ENCODE peak calls at places on chromosomes 1 and 21, in seven cellular contexts. K is psoas muscle; W is CD8-positive, alpha-beta T cell; J is heart right ventricle; D is GM23248; H is AG04450; Q is right lobe of liver. E is an unnamed sample.

GRCh38 chr1:50493710-50494109 is 70.5 kb upstream of the DMRTA2 start:
- DNase-seq in K (no peak), W (no peak), J (no peak), D (no peak), H (no peak), Q (no peak), E (no peak)

GRCh38 chr1:68470388-68470970 is 20.7 kb upstream of the RPE65 start:
- DNase-seq in K (no peak), W (no peak), J (no peak), D (peak), H (no peak), Q (no peak), E (no peak)

GRCh38 chr1:66351913-66352312 is 182.0 kb upstream of the SGIP1 start:
- DNase-seq in K (no peak), W (peak), J (no peak), D (peak), H (no peak), Q (no peak), E (no peak)

GRCh38 chr1:49765034-49765433 is 258.7 kb downstream of the AGBL4 start:
- DNase-seq in K (no peak), W (no peak), J (no peak), D (no peak), H (no peak), Q (no peak), E (no peak)

GRCh38 chr1:211135342-211135950 is 1.5 kb upstream of the KCNH1 start:
- DNase-seq in K (no peak), W (no peak), J (no peak), D (peak), H (peak), Q (no peak), E (no peak)

GRCh38 chr21:45542667-45543370 is 579 bp upstream of the SLC19A1 start:
- DNase-seq in K (no peak), W (no peak), J (peak), D (peak), H (no peak), Q (peak), E (peak)

GRCh38 chr1:228744918-228745317 is 9.6 kb downstream of the RHOU start:
- DNase-seq in K (no peak), W (no peak), J (no peak), D (no peak), H (no peak), Q (no peak), E (no peak)

GRCh38 chr1:241355311-241356010 is 1.5 kb downstream of the RGS7 start:
- DNase-seq in K (no peak), W (no peak), J (no peak), D (no peak), H (no peak), Q (no peak), E (no peak)

GRCh38 chr1:169877800-169878491 is 15.8 kb downstream of the SCYL3 start:
- DNase-seq in K (no peak), W (no peak), J (no peak), D (peak), H (no peak), Q (no peak), E (no peak)

GRCh38 chr1:57722285-57722978 is 298.6 kb upstream of the DAB1 start:
- DNase-seq in K (no peak), W (no peak), J (no peak), D (no peak), H (no peak), Q (no peak), E (no peak)

GRCh38 chr1:166165661-166166399 is 971 bp downstream of the FAM78B start:
- DNase-seq in K (no peak), W (no peak), J (no peak), D (peak), H (no peak), Q (peak), E (no peak)

GRCh38 chr1:118429856-118430255 is 244.8 kb upstream of the SPAG17 start:
- DNase-seq in K (no peak), W (no peak), J (no peak), D (no peak), H (no peak), Q (no peak), E (no peak)

GRCh38 chr21:39658066-39658465 is 45.3 kb downstream of the B3GALT5 start:
- DNase-seq in K (no peak), W (no peak), J (no peak), D (no peak), H (no peak), Q (no peak), E (peak)

GRCh38 chr1:40868051-40868723 is 6.0 kb upstream of the CITED4 start:
- DNase-seq in K (no peak), W (no peak), J (no peak), D (peak), H (no peak), Q (no peak), E (no peak)

GRCh38 chr1:1624443-1625403 is 7.2 kb upstream of the MMP23B start:
- DNase-seq in K (peak), W (peak), J (peak), D (no peak), H (no peak), Q (peak), E (no peak)

GRCh38 chr21:16134134-16134533 is 404.4 kb downstream of the USP25 start:
- DNase-seq in K (no peak), W (no peak), J (no peak), D (no peak), H (no peak), Q (no peak), E (no peak)

GRCh38 chr1:41282679-41283317 is 40.7 kb upstream of the SCMH1 start:
- DNase-seq in K (peak), W (no peak), J (peak), D (peak), H (no peak), Q (no peak), E (no peak)

GRCh38 chr1:239723821-239724367 is 337.5 kb downstream of the CHRM3 start:
- DNase-seq in K (no peak), W (no peak), J (no peak), D (no peak), H (no peak), Q (no peak), E (no peak)

GRCh38 chr1:230541306-230541705 is 101.0 kb upstream of the COG2 start:
- DNase-seq in K (no peak), W (no peak), J (no peak), D (no peak), H (no peak), Q (no peak), E (no peak)
- H3K27ac ChIP-seq in K (no peak), W (no peak), J (no peak), D (no peak), H (no peak), Q (no peak), E (no peak)

DNA sequence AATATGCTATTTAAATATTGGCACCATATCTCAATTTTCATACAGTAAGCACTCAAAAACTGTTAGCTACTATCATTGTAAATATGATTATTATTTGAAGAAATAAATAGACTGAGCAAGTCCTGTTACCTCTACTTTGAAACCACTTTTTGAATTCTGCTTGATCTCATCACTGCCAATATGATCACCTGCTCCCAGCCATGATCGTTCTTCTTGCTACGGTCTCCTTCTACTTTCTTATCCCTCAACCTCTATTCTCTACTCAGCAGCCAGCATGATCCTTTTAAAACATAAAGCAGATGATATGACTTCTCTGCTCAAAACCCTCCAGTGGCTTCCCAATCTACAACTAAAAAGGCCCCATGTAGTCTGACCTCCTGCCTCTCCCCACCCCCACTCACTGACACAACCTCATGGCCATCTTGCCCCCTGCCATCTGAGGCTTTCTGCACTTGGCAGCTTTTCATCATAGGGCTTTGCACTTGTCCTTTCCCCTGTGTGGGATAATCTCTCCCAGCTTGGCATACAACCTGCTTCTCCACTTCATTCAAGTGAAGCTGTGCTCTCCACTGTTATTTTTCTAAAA is 27.2 kb downstream of the CD34 start:
- DNase-seq in K (no peak), W (no peak), J (no peak), D (no peak), H (no peak), Q (no peak), E (no peak)
- H3K4me3 ChIP-seq in K (no peak), W (peak), J (no peak), D (no peak), H (no peak), Q (no peak), E (peak)

GRCh38 chr1:181160322-181160721 is 71.8 kb downstream of the IER5 start:
- DNase-seq in K (no peak), W (no peak), J (no peak), D (no peak), H (no peak), Q (no peak), E (no peak)
- H3K27ac ChIP-seq in K (no peak), W (no peak), J (no peak), D (no peak), H (no peak), Q (no peak), E (no peak)

DNA sequence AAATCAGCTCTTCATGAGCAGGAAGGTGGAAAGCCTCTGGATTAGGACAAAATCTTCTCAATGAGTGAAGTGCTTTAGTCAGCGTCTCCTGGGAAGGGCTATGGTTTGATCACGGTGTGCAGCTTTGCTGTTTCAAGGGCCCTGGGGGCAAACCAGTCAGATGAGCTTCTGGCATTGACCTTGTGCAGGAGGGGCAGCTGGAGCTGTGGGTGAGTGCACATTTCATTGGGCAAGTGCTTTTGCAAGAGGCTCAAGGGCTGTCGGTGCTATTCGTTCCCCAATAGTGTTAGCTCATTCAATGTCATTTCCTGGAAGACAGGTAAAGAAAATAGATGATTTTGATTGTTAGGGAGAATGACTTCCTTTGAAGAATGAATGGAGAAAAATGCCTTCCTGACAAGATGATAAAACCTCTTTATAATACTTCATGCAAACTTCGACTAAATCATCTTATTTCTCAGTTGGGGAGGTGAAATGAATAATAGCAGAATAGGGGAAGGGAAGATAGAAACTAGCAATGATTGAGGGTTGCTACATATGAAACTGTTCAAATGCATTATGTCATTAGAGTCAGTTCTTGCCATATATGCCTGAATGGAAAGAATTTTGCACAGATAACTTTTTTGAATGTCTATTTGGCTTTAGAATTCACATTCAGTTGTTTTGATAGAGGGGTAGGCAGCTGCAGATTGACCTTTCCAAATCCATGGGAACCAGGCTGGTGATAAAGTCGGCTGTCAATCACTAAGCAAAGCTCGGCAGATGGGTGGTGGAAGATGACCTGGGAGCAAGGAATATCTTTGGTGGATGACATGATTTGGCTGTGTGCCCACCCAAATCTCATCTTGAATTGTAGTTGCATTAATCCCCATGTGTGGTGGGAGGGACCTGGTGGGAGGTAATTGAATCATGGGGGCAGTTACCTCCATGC is 12.9 kb upstream of the DISC1 start:
- DNase-seq in K (no peak), W (no peak), J (no peak), D (no peak), H (no peak), Q (no peak), E (no peak)
- H3K4me3 ChIP-seq in K (no peak), W (peak), J (no peak), D (no peak), H (no peak), Q (no peak), E (no peak)

DNA sequence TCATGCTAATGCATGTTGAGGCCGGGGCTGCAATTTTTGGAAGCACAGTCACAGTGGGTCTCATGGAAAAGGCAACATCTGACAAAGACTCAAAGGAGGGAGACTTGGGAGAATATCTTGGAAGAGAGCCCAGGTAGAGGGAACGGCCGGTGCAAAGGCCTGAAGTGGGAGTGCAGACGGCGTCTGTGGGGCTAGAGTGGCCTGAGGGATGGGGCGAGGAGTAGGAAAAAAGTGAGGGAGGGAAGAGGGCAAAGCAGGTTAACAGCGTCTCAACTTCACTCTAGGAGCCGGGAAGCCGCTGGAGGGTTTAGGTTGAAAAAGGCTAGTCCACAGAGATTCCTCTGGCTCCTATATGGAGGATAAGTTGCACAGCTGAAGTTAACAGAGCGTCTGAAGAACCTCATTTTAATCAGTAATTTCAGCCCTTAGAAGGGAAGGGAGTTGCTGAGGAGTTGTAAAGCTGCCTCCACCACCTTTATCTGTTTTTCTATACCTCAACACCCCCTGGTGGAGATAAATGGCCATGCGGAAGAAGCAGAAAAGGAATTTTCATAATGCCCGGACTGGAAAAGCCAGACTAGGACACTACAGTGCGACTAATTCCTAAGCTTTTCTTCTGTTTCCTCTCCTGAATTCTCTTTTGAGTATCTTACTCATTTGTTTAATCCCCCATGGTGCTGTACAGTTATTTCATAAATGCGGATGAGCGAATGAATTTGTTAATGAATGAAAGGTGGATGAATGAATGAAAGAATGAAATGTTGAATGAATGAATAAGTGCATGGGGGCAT is 78.7 kb upstream of the ZNF281 start:
- DNase-seq in K (no peak), W (peak), J (peak), D (peak), H (peak), Q (peak), E (no peak)
- H3K27ac ChIP-seq in K (no peak), W (no peak), J (no peak), D (no peak), H (peak), Q (peak), E (no peak)

GRCh38 chr1:110671323-110671722 is 3.4 kb downstream of the KCNA3 start:
- DNase-seq in K (no peak), W (no peak), J (no peak), D (no peak), H (no peak), Q (no peak), E (no peak)
- H3K4me3 ChIP-seq in K (no peak), W (peak), J (no peak), D (no peak), H (no peak), Q (no peak), E (peak)

GRCh38 chr1:86191958-86192357 is 35.4 kb upstream of the COL24A1 start:
- DNase-seq in K (no peak), W (no peak), J (no peak), D (no peak), H (no peak), Q (no peak), E (no peak)
- H3K27ac ChIP-seq in K (no peak), W (no peak), J (no peak), D (no peak), H (no peak), Q (no peak), E (no peak)

GRCh38 chr1:63328140-63328521 is 5.8 kb downstream of the FOXD3 start:
- DNase-seq in K (no peak), W (no peak), J (no peak), D (no peak), H (no peak), Q (no peak), E (no peak)
- H3K4me3 ChIP-seq in K (no peak), W (no peak), J (no peak), D (no peak), H (no peak), Q (no peak), E (no peak)

GRCh38 chr1:205594846-205595245 is 37.0 kb downstream of the ELK4 start:
- DNase-seq in K (no peak), W (peak), J (no peak), D (no peak), H (no peak), Q (no peak), E (no peak)

GRCh38 chr1:205593532-205593931 is 38.3 kb downstream of the ELK4 start:
- DNase-seq in K (no peak), W (no peak), J (no peak), D (no peak), H (no peak), Q (no peak), E (no peak)

GRCh38 chr1:205595435-205595834 is 36.4 kb downstream of the ELK4 start:
- DNase-seq in K (no peak), W (no peak), J (no peak), D (no peak), H (no peak), Q (no peak), E (no peak)

GRCh38 chr1:205592443-205593003 is 39.3 kb downstream of the ELK4 start:
- DNase-seq in K (no peak), W (no peak), J (no peak), D (no peak), H (no peak), Q (no peak), E (peak)

DNA sequence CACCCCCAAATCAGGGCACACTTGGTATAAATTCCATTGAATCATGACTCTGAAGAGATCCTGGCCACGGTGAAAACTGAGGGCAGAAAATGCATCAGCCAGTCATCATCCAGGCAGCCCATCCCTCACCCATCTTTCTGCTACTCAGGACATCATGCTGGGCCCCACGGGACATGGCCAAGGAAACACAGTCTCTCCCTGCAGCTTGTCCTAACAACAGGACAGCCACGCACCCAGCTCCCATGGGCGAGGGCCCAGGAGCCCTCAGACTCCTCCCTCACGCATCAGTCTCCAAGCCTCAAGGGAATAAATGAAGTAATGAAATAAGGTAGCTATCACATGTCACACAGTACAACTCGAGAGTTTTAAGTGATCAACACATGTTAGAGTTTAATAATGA is 37.8 kb downstream of the ELK4 start:
- DNase-seq in K (no peak), W (no peak), J (no peak), D (no peak), H (no peak), Q (no peak), E (peak)
- H3K27ac ChIP-seq in K (no peak), W (peak), J (peak), D (no peak), H (no peak), Q (no peak), E (no peak)

GRCh38 chr1:158969166-158969565 is 37.8 kb downstream of the PYHIN1 start:
- DNase-seq in K (no peak), W (no peak), J (no peak), D (no peak), H (no peak), Q (no peak), E (no peak)
- H3K4me3 ChIP-seq in K (no peak), W (no peak), J (no peak), D (no peak), H (no peak), Q (no peak), E (no peak)